ENCODE peak calls at places on chromosomes 6 and 20, in six cellular contexts. One of them, this sample, is unnamed.

GRCh38 chr6:144331610-144332009 is 46.5 kb downstream of the UTRN start:
- DNase-seq in right cardiac atrium: no peak
- DNase-seq in NCI-H1694 treated with DMSO at 0.1 percent for 48 hours: no peak
- DNase-seq in GM20000: no peak
- DNase-seq in fibroblast of lung: peak; percentile 51
- DNase-seq in HT-29: no peak
- DNase-seq in this sample: no peak

GRCh38 chr20:61558726-61559125 is 306.7 kb downstream of the CDH4 start:
- DNase-seq in right cardiac atrium: no peak
- DNase-seq in NCI-H1694 treated with DMSO at 0.1 percent for 48 hours: no peak
- DNase-seq in GM20000: no peak
- DNase-seq in fibroblast of lung: peak; percentile 26
- DNase-seq in HT-29: no peak
- DNase-seq in this sample: no peak

GRCh38 chr6:29676981-29677601 is 3.9 kb downstream of the ZFP57 start:
- DNase-seq in right cardiac atrium: no peak
- DNase-seq in NCI-H1694 treated with DMSO at 0.1 percent for 48 hours: no peak
- DNase-seq in GM20000: no peak
- DNase-seq in fibroblast of lung: no peak
- DNase-seq in HT-29: peak; percentile 9
- DNase-seq in this sample: no peak

GRCh38 chr20:20024942-20025341 is 7.8 kb downstream of the NAA20 start:
- DNase-seq in right cardiac atrium: no peak
- DNase-seq in NCI-H1694 treated with DMSO at 0.1 percent for 48 hours: no peak
- DNase-seq in GM20000: no peak
- DNase-seq in fibroblast of lung: no peak
- DNase-seq in HT-29: no peak
- DNase-seq in this sample: no peak

GRCh38 chr20:22740829-22741228 is 156.5 kb upstream of the FOXA2 start:
- DNase-seq in right cardiac atrium: no peak
- DNase-seq in NCI-H1694 treated with DMSO at 0.1 percent for 48 hours: no peak
- DNase-seq in GM20000: no peak
- DNase-seq in fibroblast of lung: no peak
- DNase-seq in HT-29: no peak
- DNase-seq in this sample: no peak

GRCh38 chr6:150391414-150391813 is 22.6 kb downstream of the IYD start:
- DNase-seq in right cardiac atrium: no peak
- DNase-seq in NCI-H1694 treated with DMSO at 0.1 percent for 48 hours: no peak
- DNase-seq in GM20000: no peak
- DNase-seq in fibroblast of lung: no peak
- DNase-seq in HT-29: no peak
- DNase-seq in this sample: no peak

GRCh38 chr20:60695223-60695622 is 556.8 kb upstream of the CDH4 start:
- DNase-seq in right cardiac atrium: no peak
- DNase-seq in NCI-H1694 treated with DMSO at 0.1 percent for 48 hours: no peak
- DNase-seq in GM20000: no peak
- DNase-seq in fibroblast of lung: peak; percentile 89
- DNase-seq in HT-29: no peak
- DNase-seq in this sample: no peak

GRCh38 chr6:8137529-8137939 is 35.2 kb upstream of the EEF1E1 start:
- DNase-seq in right cardiac atrium: no peak
- DNase-seq in NCI-H1694 treated with DMSO at 0.1 percent for 48 hours: no peak
- DNase-seq in GM20000: no peak
- DNase-seq in fibroblast of lung: no peak
- DNase-seq in HT-29: no peak
- DNase-seq in this sample: no peak

GRCh38 chr20:35908007-35908406 is 46.3 kb downstream of the SCAND1 start:
- DNase-seq in right cardiac atrium: no peak
- DNase-seq in NCI-H1694 treated with DMSO at 0.1 percent for 48 hours: no peak
- DNase-seq in GM20000: no peak
- DNase-seq in fibroblast of lung: no peak
- DNase-seq in HT-29: no peak
- DNase-seq in this sample: no peak

GRCh38 chr6:158161566-158162254 is 6.4 kb downstream of the SERAC1 start:
- DNase-seq in right cardiac atrium: no peak
- DNase-seq in NCI-H1694 treated with DMSO at 0.1 percent for 48 hours: no peak
- DNase-seq in GM20000: no peak
- DNase-seq in fibroblast of lung: no peak
- DNase-seq in HT-29: no peak
- DNase-seq in this sample: no peak

GRCh38 chr6:139534472-139535115 is 160.1 kb upstream of the CITED2 start:
- DNase-seq in right cardiac atrium: no peak
- DNase-seq in NCI-H1694 treated with DMSO at 0.1 percent for 48 hours: no peak
- DNase-seq in GM20000: no peak
- DNase-seq in fibroblast of lung: no peak
- DNase-seq in HT-29: no peak
- DNase-seq in this sample: no peak

GRCh38 chr20:6029538-6029937 is 24.3 kb downstream of the LRRN4 start:
- DNase-seq in right cardiac atrium: no peak
- DNase-seq in NCI-H1694 treated with DMSO at 0.1 percent for 48 hours: no peak
- DNase-seq in GM20000: no peak
- DNase-seq in fibroblast of lung: peak; percentile 64
- DNase-seq in HT-29: no peak
- DNase-seq in this sample: no peak

GRCh38 chr20:50029083-50029696 is 46.4 kb downstream of the SNAI1 start:
- DNase-seq in right cardiac atrium: no peak
- DNase-seq in NCI-H1694 treated with DMSO at 0.1 percent for 48 hours: no peak
- DNase-seq in GM20000: no peak
- DNase-seq in fibroblast of lung: no peak
- DNase-seq in HT-29: no peak
- DNase-seq in this sample: no peak

GRCh38 chr6:31460361-31461025 is 37.5 kb upstream of the MICB start:
- DNase-seq in right cardiac atrium: no peak
- DNase-seq in NCI-H1694 treated with DMSO at 0.1 percent for 48 hours: no peak
- DNase-seq in GM20000: no peak
- DNase-seq in fibroblast of lung: no peak
- DNase-seq in HT-29: no peak
- DNase-seq in this sample: no peak

GRCh38 chr6:87287251-87287650 is 35.1 kb upstream of the SMIM8 start:
- DNase-seq in right cardiac atrium: no peak
- DNase-seq in NCI-H1694 treated with DMSO at 0.1 percent for 48 hours: no peak
- DNase-seq in GM20000: no peak
- DNase-seq in fibroblast of lung: no peak
- DNase-seq in HT-29: no peak
- DNase-seq in this sample: no peak

GRCh38 chr6:35392773-35393672 is 50.7 kb downstream of the PPARD start:
- DNase-seq in right cardiac atrium: no peak
- DNase-seq in NCI-H1694 treated with DMSO at 0.1 percent for 48 hours: no peak
- DNase-seq in GM20000: no peak
- DNase-seq in fibroblast of lung: no peak
- DNase-seq in HT-29: peak; percentile 36
- DNase-seq in this sample: no peak

GRCh38 chr20:25076201-25076600 is 5.7 kb downstream of the VSX1 start:
- DNase-seq in right cardiac atrium: no peak
- DNase-seq in NCI-H1694 treated with DMSO at 0.1 percent for 48 hours: no peak
- DNase-seq in GM20000: no peak
- DNase-seq in fibroblast of lung: no peak
- DNase-seq in HT-29: peak; percentile 60
- DNase-seq in this sample: no peak

GRCh38 chr6:64220776-64221175 is 585.2 kb downstream of the PHF3 start:
- DNase-seq in right cardiac atrium: no peak
- DNase-seq in NCI-H1694 treated with DMSO at 0.1 percent for 48 hours: no peak
- DNase-seq in GM20000: no peak
- DNase-seq in fibroblast of lung: no peak
- DNase-seq in HT-29: no peak
- DNase-seq in this sample: no peak

GRCh38 chr6:157885876-157886275 is 62.8 kb downstream of the SNX9 start:
- DNase-seq in right cardiac atrium: no peak
- DNase-seq in NCI-H1694 treated with DMSO at 0.1 percent for 48 hours: no peak
- DNase-seq in GM20000: no peak
- DNase-seq in fibroblast of lung: no peak
- DNase-seq in HT-29: no peak
- DNase-seq in this sample: no peak

GRCh38 chr6:45350186-45350585 is 22.1 kb downstream of the RUNX2 start:
- DNase-seq in right cardiac atrium: no peak
- DNase-seq in NCI-H1694 treated with DMSO at 0.1 percent for 48 hours: no peak
- DNase-seq in GM20000: no peak
- DNase-seq in fibroblast of lung: peak; percentile 13
- DNase-seq in HT-29: no peak
- DNase-seq in this sample: no peak

GRCh38 chr20:12965880-12966270 is 42.9 kb upstream of the SPTLC3 start:
- DNase-seq in right cardiac atrium: no peak
- DNase-seq in NCI-H1694 treated with DMSO at 0.1 percent for 48 hours: no peak
- DNase-seq in GM20000: no peak
- DNase-seq in fibroblast of lung: no peak
- DNase-seq in HT-29: no peak
- DNase-seq in this sample: no peak

GRCh38 chr20:50193169-50193850 is 2.7 kb downstream of the CEBPB start:
- DNase-seq in right cardiac atrium: no peak
- DNase-seq in NCI-H1694 treated with DMSO at 0.1 percent for 48 hours: no peak
- DNase-seq in GM20000: no peak
- DNase-seq in fibroblast of lung: peak; percentile 51
- DNase-seq in HT-29: peak; percentile 45
- DNase-seq in this sample: no peak

This sample was measured in GM13976.